ENCODE peak calls at places on chromosomes 11 and 22, in nine cellular contexts. One of them, this sample, is unnamed.

GRCh38 chr11:73931039-73931645 is 19.7 kb upstream of the DNAJB13 start:
- DNase-seq in activated CD4-positive, alpha-beta T cell treated with anti-CD3 and anti-CD28 coated beads for 4 hours: no peak
- DNase-seq in renal cortical epithelial cell: peak
- DNase-seq in stromal cell of bone marrow: peak
- DNase-seq in neural crest cell: peak
- DNase-seq in small intestine: peak
- DNase-seq in GDM1: peak
- DNase-seq in NAMALWA: peak
- DNase-seq in iPS-NIHi11: peak
- DNase-seq in this sample: peak

GRCh38 chr22:41902016-41902415 is 12.9 kb downstream of the SHISA8 start:
- DNase-seq in activated CD4-positive, alpha-beta T cell treated with anti-CD3 and anti-CD28 coated beads for 4 hours: no peak
- DNase-seq in renal cortical epithelial cell: no peak
- DNase-seq in stromal cell of bone marrow: no peak
- DNase-seq in neural crest cell: no peak
- DNase-seq in small intestine: no peak
- DNase-seq in GDM1: no peak
- DNase-seq in NAMALWA: no peak
- DNase-seq in iPS-NIHi11: no peak
- DNase-seq in this sample: no peak

GRCh38 chr11:130514316-130514715 is 65.9 kb downstream of the ADAMTS15 start:
- DNase-seq in activated CD4-positive, alpha-beta T cell treated with anti-CD3 and anti-CD28 coated beads for 4 hours: no peak
- DNase-seq in renal cortical epithelial cell: peak
- DNase-seq in stromal cell of bone marrow: peak
- DNase-seq in neural crest cell: no peak
- DNase-seq in small intestine: no peak
- DNase-seq in GDM1: no peak
- DNase-seq in NAMALWA: no peak
- DNase-seq in iPS-NIHi11: no peak
- DNase-seq in this sample: no peak

GRCh38 chr22:48098243-48098935 is 1335.9 kb downstream of the TBC1D22A start:
- DNase-seq in activated CD4-positive, alpha-beta T cell treated with anti-CD3 and anti-CD28 coated beads for 4 hours: no peak
- DNase-seq in renal cortical epithelial cell: no peak
- DNase-seq in stromal cell of bone marrow: no peak
- DNase-seq in neural crest cell: no peak
- DNase-seq in small intestine: peak
- DNase-seq in GDM1: peak
- DNase-seq in NAMALWA: peak
- DNase-seq in iPS-NIHi11: no peak
- DNase-seq in this sample: no peak

GRCh38 chr11:42465613-42466012 is 846.2 kb upstream of the API5 start:
- DNase-seq in activated CD4-positive, alpha-beta T cell treated with anti-CD3 and anti-CD28 coated beads for 4 hours: no peak
- DNase-seq in renal cortical epithelial cell: no peak
- DNase-seq in stromal cell of bone marrow: no peak
- DNase-seq in neural crest cell: no peak
- DNase-seq in small intestine: no peak
- DNase-seq in GDM1: no peak
- DNase-seq in NAMALWA: no peak
- DNase-seq in iPS-NIHi11: no peak
- DNase-seq in this sample: no peak

GRCh38 chr11:133840479-133840941 is 4.8 kb downstream of the SPATA19 start:
- DNase-seq in activated CD4-positive, alpha-beta T cell treated with anti-CD3 and anti-CD28 coated beads for 4 hours: no peak
- DNase-seq in renal cortical epithelial cell: no peak
- DNase-seq in stromal cell of bone marrow: no peak
- DNase-seq in neural crest cell: no peak
- DNase-seq in small intestine: no peak
- DNase-seq in GDM1: no peak
- DNase-seq in NAMALWA: no peak
- DNase-seq in iPS-NIHi11: no peak
- DNase-seq in this sample: no peak

GRCh38 chr22:45096256-45096907 is 67.3 kb upstream of the NUP50 start:
- DNase-seq in activated CD4-positive, alpha-beta T cell treated with anti-CD3 and anti-CD28 coated beads for 4 hours: peak
- DNase-seq in renal cortical epithelial cell: peak
- DNase-seq in stromal cell of bone marrow: peak
- DNase-seq in neural crest cell: peak
- DNase-seq in small intestine: peak
- DNase-seq in GDM1: peak
- DNase-seq in NAMALWA: peak
- DNase-seq in iPS-NIHi11: peak
- DNase-seq in this sample: peak

GRCh38 chr11:3106736-3107524 is 49.7 kb upstream of the CARS1 start:
- DNase-seq in activated CD4-positive, alpha-beta T cell treated with anti-CD3 and anti-CD28 coated beads for 4 hours: no peak
- DNase-seq in renal cortical epithelial cell: no peak
- DNase-seq in stromal cell of bone marrow: no peak
- DNase-seq in neural crest cell: no peak
- DNase-seq in small intestine: no peak
- DNase-seq in GDM1: no peak
- DNase-seq in NAMALWA: no peak
- DNase-seq in iPS-NIHi11: peak
- DNase-seq in this sample: no peak

GRCh38 chr11:131579932-131580387 is 209.5 kb downstream of the NTM start:
- DNase-seq in activated CD4-positive, alpha-beta T cell treated with anti-CD3 and anti-CD28 coated beads for 4 hours: no peak
- DNase-seq in renal cortical epithelial cell: peak
- DNase-seq in stromal cell of bone marrow: peak
- DNase-seq in neural crest cell: peak
- DNase-seq in small intestine: peak
- DNase-seq in GDM1: peak
- DNase-seq in NAMALWA: peak
- DNase-seq in iPS-NIHi11: peak
- DNase-seq in this sample: no peak

GRCh38 chr11:117188620-117189081 is 10.1 kb downstream of the SIDT2 start:
- DNase-seq in activated CD4-positive, alpha-beta T cell treated with anti-CD3 and anti-CD28 coated beads for 4 hours: no peak
- DNase-seq in renal cortical epithelial cell: no peak
- DNase-seq in stromal cell of bone marrow: no peak
- DNase-seq in neural crest cell: no peak
- DNase-seq in small intestine: no peak
- DNase-seq in GDM1: no peak
- DNase-seq in NAMALWA: no peak
- DNase-seq in iPS-NIHi11: no peak
- DNase-seq in this sample: no peak

GRCh38 chr11:14308114-14308896 is 50.7 kb downstream of the RRAS2 start:
- DNase-seq in activated CD4-positive, alpha-beta T cell treated with anti-CD3 and anti-CD28 coated beads for 4 hours: no peak
- DNase-seq in renal cortical epithelial cell: peak
- DNase-seq in stromal cell of bone marrow: peak
- DNase-seq in neural crest cell: no peak
- DNase-seq in small intestine: peak
- DNase-seq in GDM1: no peak
- DNase-seq in NAMALWA: peak
- DNase-seq in iPS-NIHi11: peak
- DNase-seq in this sample: peak

GRCh38 chr11:50275133-50275532 is 242.5 kb downstream of the OR4C45 start:
- DNase-seq in activated CD4-positive, alpha-beta T cell treated with anti-CD3 and anti-CD28 coated beads for 4 hours: no peak
- DNase-seq in renal cortical epithelial cell: no peak
- DNase-seq in stromal cell of bone marrow: no peak
- DNase-seq in neural crest cell: no peak
- DNase-seq in small intestine: no peak
- DNase-seq in GDM1: no peak
- DNase-seq in NAMALWA: no peak
- DNase-seq in iPS-NIHi11: no peak
- DNase-seq in this sample: no peak

GRCh38 chr22:29830585-29830984 is 7.5 kb downstream of the ASCC2 start:
- DNase-seq in activated CD4-positive, alpha-beta T cell treated with anti-CD3 and anti-CD28 coated beads for 4 hours: no peak
- DNase-seq in renal cortical epithelial cell: peak
- DNase-seq in stromal cell of bone marrow: no peak
- DNase-seq in neural crest cell: no peak
- DNase-seq in small intestine: no peak
- DNase-seq in GDM1: no peak
- DNase-seq in NAMALWA: no peak
- DNase-seq in iPS-NIHi11: no peak
- DNase-seq in this sample: no peak

GRCh38 chr11:17531818-17532131 is 12.4 kb downstream of the USH1C start:
- DNase-seq in activated CD4-positive, alpha-beta T cell treated with anti-CD3 and anti-CD28 coated beads for 4 hours: no peak
- DNase-seq in renal cortical epithelial cell: peak
- DNase-seq in stromal cell of bone marrow: peak
- DNase-seq in neural crest cell: no peak
- DNase-seq in small intestine: peak
- DNase-seq in GDM1: no peak
- DNase-seq in NAMALWA: no peak
- DNase-seq in iPS-NIHi11: no peak
- DNase-seq in this sample: no peak